ENCODE peak calls at places on chromosomes 11 and 22, in nine cellular contexts. X, E, Y, Z, N, K, I, M and W are unnamed samples.

GRCh38 chr11:65274734-65275682 is 13.2 kb downstream of the POLA2 start:
- DNase-seq in X (peak), E (peak), Y (peak), Z (peak), N (peak), K (no peak), I (peak), M (peak), W (peak)

GRCh38 chr11:68678031-68678441 is 6.3 kb upstream of the GAL start:
- DNase-seq in X (no peak), E (no peak), Y (no peak), Z (peak), N (no peak), K (no peak), I (no peak), M (no peak), W (no peak)

GRCh38 chr11:131331546-131331945 is 38.9 kb upstream of the NTM start:
- DNase-seq in X (no peak), E (no peak), Y (no peak), Z (no peak), N (no peak), K (no peak), I (no peak), M (no peak), W (no peak)

GRCh38 chr11:2815762-2816496 is 69.6 kb downstream of the CDKN1C start:
- DNase-seq in X (no peak), E (no peak), Y (no peak), Z (no peak), N (no peak), K (no peak), I (no peak), M (no peak), W (no peak)

GRCh38 chr22:37894939-37895670 is 11.0 kb upstream of the MICALL1 start:
- DNase-seq in X (no peak), E (no peak), Y (peak), Z (no peak), N (no peak), K (no peak), I (no peak), M (no peak), W (no peak)

GRCh38 chr11:1727088-1727690 is 23.2 kb downstream of the IFITM10 start:
- DNase-seq in X (no peak), E (no peak), Y (no peak), Z (no peak), N (no peak), K (no peak), I (no peak), M (no peak), W (no peak)

GRCh38 chr22:28414017-28414416 is 265.6 kb downstream of the TTC28 start:
- DNase-seq in X (no peak), E (peak), Y (no peak), Z (no peak), N (no peak), K (no peak), I (no peak), M (no peak), W (no peak)

GRCh38 chr11:94654201-94654600 is 87.0 kb downstream of the PIWIL4 start:
- DNase-seq in X (no peak), E (no peak), Y (no peak), Z (no peak), N (no peak), K (no peak), I (no peak), M (no peak), W (no peak)

GRCh38 chr22:35425971-35426800 is 26.2 kb downstream of the MCM5 start:
- DNase-seq in X (no peak), E (peak), Y (no peak), Z (no peak), N (peak), K (no peak), I (no peak), M (peak), W (no peak)

GRCh38 chr11:122747358-122747757 is 90.9 kb upstream of the CRTAM start:
- DNase-seq in X (no peak), E (no peak), Y (no peak), Z (no peak), N (no peak), K (no peak), I (no peak), M (no peak), W (no peak)

GRCh38 chr22:49618689-49618953 is 209.1 kb downstream of the BRD1 start:
- DNase-seq in X (no peak), E (no peak), Y (no peak), Z (no peak), N (no peak), K (no peak), I (no peak), M (no peak), W (no peak)

GRCh38 chr11:78022397-78023396 is at the start of gene KCTD14:
- DNase-seq in X (no peak), E (no peak), Y (no peak), Z (no peak), N (peak), K (no peak), I (no peak), M (peak), W (no peak)

GRCh38 chr22:19772673-19773469 is 12.3 kb downstream of the TBX1 start:
- DNase-seq in X (no peak), E (no peak), Y (no peak), Z (no peak), N (no peak), K (no peak), I (no peak), M (no peak), W (no peak)

GRCh38 chr11:95714853-95715776 is 74.5 kb downstream of the FAM76B start:
- DNase-seq in X (no peak), E (no peak), Y (no peak), Z (no peak), N (peak), K (no peak), I (no peak), M (no peak), W (no peak)

GRCh38 chr11:102464037-102464436 is 11.5 kb upstream of the TMEM123 start:
- DNase-seq in X (no peak), E (no peak), Y (no peak), Z (no peak), N (no peak), K (no peak), I (no peak), M (no peak), W (no peak)

GRCh38 chr11:102192349-102193066 is 82.3 kb downstream of the YAP1 start:
- DNase-seq in X (no peak), E (no peak), Y (no peak), Z (no peak), N (no peak), K (no peak), I (no peak), M (no peak), W (no peak)

GRCh38 chr22:48103126-48103875 is 1340.9 kb downstream of the TBC1D22A start:
- DNase-seq in X (no peak), E (no peak), Y (no peak), Z (no peak), N (no peak), K (no peak), I (no peak), M (no peak), W (no peak)

GRCh38 chr22:45758603-45759002 is 87.0 kb downstream of the ATXN10 start:
- DNase-seq in X (no peak), E (no peak), Y (no peak), Z (no peak), N (no peak), K (no peak), I (no peak), M (peak), W (no peak)

GRCh38 chr11:105486929-105487328 is 122.9 kb upstream of the GRIA4 start:
- DNase-seq in X (no peak), E (no peak), Y (no peak), Z (no peak), N (no peak), K (no peak), I (no peak), M (no peak), W (no peak)

GRCh38 chr11:2134022-2135010 is 4.9 kb downstream of the IGF2 start:
- DNase-seq in X (no peak), E (no peak), Y (no peak), Z (no peak), N (no peak), K (no peak), I (no peak), M (no peak), W (no peak)

GRCh38 chr11:120239713-120240640 is at the start of gene POU2F3:
- DNase-seq in X (no peak), E (no peak), Y (no peak), Z (no peak), N (no peak), K (no peak), I (no peak), M (no peak), W (no peak)

GRCh38 chr11:64251986-64252837 is 882 bp downstream of the PLCB3 start:
- DNase-seq in X (no peak), E (peak), Y (peak), Z (peak), N (peak), K (no peak), I (no peak), M (peak), W (no peak)

GRCh38 chr22:23774922-23775436 is 2.3 kb downstream of the MMP11 start:
- DNase-seq in X (no peak), E (peak), Y (no peak), Z (no peak), N (peak), K (no peak), I (no peak), M (no peak), W (no peak)

GRCh38 chr11:14500181-14500651 is 605 bp upstream of the COPB1 start:
- DNase-seq in X (peak), E (peak), Y (peak), Z (peak), N (peak), K (no peak), I (peak), M (peak), W (no peak)

GRCh38 chr11:128981254-128981653 is 38.6 kb upstream of the TP53AIP1 start:
- DNase-seq in X (no peak), E (no peak), Y (no peak), Z (no peak), N (no peak), K (no peak), I (no peak), M (no peak), W (no peak)

GRCh38 chr22:21919526-21920307 is 32.9 kb downstream of the PPM1F start:
- DNase-seq in X (no peak), E (no peak), Y (no peak), Z (no peak), N (no peak), K (no peak), I (no peak), M (no peak), W (no peak)

GRCh38 chr11:73538381-73538872 is 59.5 kb downstream of the FAM168A start:
- DNase-seq in X (no peak), E (peak), Y (no peak), Z (no peak), N (no peak), K (no peak), I (no peak), M (no peak), W (no peak)

GRCh38 chr22:40193429-40194421 is 16.0 kb downstream of the TNRC6B start:
- DNase-seq in X (no peak), E (peak), Y (no peak), Z (no peak), N (no peak), K (no peak), I (no peak), M (no peak), W (no peak)